ENCODE peak calls at places on chromosomes 3 and 15, in five cellular contexts. One of them, this sample, is unnamed.

GRCh38 chr3:140089403-140090072 is 154.6 kb downstream of the CLSTN2 start:
- DNase-seq in cardiac muscle cell: no peak
- DNase-seq in germinal center: no peak
- DNase-seq in occipital lobe: no peak
- DNase-seq in tibial artery: no peak
- DNase-seq in this sample: no peak

GRCh38 chr3:3629911-3630310 is 169.3 kb upstream of the LRRN1 start:
- DNase-seq in cardiac muscle cell: no peak
- DNase-seq in germinal center: no peak
- DNase-seq in occipital lobe: no peak
- DNase-seq in tibial artery: no peak
- DNase-seq in this sample: no peak

GRCh38 chr15:87942316-87942715 is 314.2 kb downstream of the NTRK3 start:
- DNase-seq in cardiac muscle cell: no peak
- DNase-seq in germinal center: no peak
- DNase-seq in occipital lobe: no peak
- DNase-seq in tibial artery: no peak
- DNase-seq in this sample: no peak

GRCh38 chr15:39028069-39028468 is 463.5 kb upstream of the RASGRP1 start:
- DNase-seq in cardiac muscle cell: peak
- DNase-seq in germinal center: no peak
- DNase-seq in occipital lobe: no peak
- DNase-seq in tibial artery: peak
- DNase-seq in this sample: no peak

GRCh38 chr3:114571363-114571762 is 277.5 kb downstream of the TIGIT start:
- DNase-seq in cardiac muscle cell: no peak
- DNase-seq in germinal center: no peak
- DNase-seq in occipital lobe: no peak
- DNase-seq in tibial artery: no peak
- DNase-seq in this sample: no peak

GRCh38 chr3:71881041-71881440 is 96.1 kb upstream of the PROK2 start:
- DNase-seq in cardiac muscle cell: no peak
- DNase-seq in germinal center: no peak
- DNase-seq in occipital lobe: no peak
- DNase-seq in tibial artery: no peak
- DNase-seq in this sample: no peak

GRCh38 chr15:69497076-69497475 is 44.5 kb downstream of the RPLP1 start:
- DNase-seq in cardiac muscle cell: no peak
- DNase-seq in germinal center: no peak
- DNase-seq in occipital lobe: no peak
- DNase-seq in tibial artery: no peak
- DNase-seq in this sample: no peak

GRCh38 chr3:184757010-184757651 is 45.3 kb upstream of the MAGEF1 start:
- DNase-seq in cardiac muscle cell: peak
- DNase-seq in germinal center: no peak
- DNase-seq in occipital lobe: peak
- DNase-seq in tibial artery: peak
- DNase-seq in this sample: no peak

GRCh38 chr3:124928333-124929202 is 6.0 kb downstream of the MUC13 start:
- DNase-seq in cardiac muscle cell: peak
- DNase-seq in germinal center: peak
- DNase-seq in occipital lobe: no peak
- DNase-seq in tibial artery: peak
- DNase-seq in this sample: peak

This sample was measured in nucleus accumbens.